ENCODE peak calls at places on chromosomes 1 and 21, in ten cellular contexts. A is nephron progenitor cell, C is GM23248, V is hypothalamus, X is midbrain, L is lower leg skin, J is sigmoid colon, N is NCI-H446 treated with DMSO at 0.1 percent for 48 hours, S is tibial nerve, I is Daoy. Y is an unnamed sample.

GRCh38 chr1:25556132-25556670 is 12.8 kb downstream of the LDLRAP1 start:
- DNase-seq in N (no peak), L (no peak), S (no peak), A (no peak), I (no peak), C (no peak), J (no peak), X (no peak), V (no peak), Y (no peak)

GRCh38 chr1:75522389-75522788 is 88.5 kb downstream of the SLC44A5 start:
- DNase-seq in I (no peak), A (no peak), X (no peak), V (no peak), S (no peak), J (no peak), N (no peak), C (no peak), L (no peak), Y (no peak)

GRCh38 chr1:119729044-119729443 is 17.3 kb downstream of the PHGDH start:
- DNase-seq in V (no peak), X (no peak), C (no peak), L (no peak), J (no peak), S (no peak), I (no peak), A (no peak), N (no peak), Y (no peak)

GRCh38 chr1:230204852-230205251 is 137.8 kb downstream of the GALNT2 start:
- DNase-seq in C (no peak), J (no peak), A (no peak), L (no peak), S (no peak), N (no peak), V (no peak), I (no peak), X (no peak), Y (no peak)

GRCh38 chr1:235503333-235504121 is 725 bp downstream of the B3GALNT2 start:
- DNase-seq in A (peak; percentile 69), J (peak; percentile 77), V (peak; percentile 37), N (no peak), I (peak; percentile 68), C (peak; percentile 84), X (peak; percentile 59), L (peak; percentile 25), S (no peak), Y (peak; percentile 8)

GRCh38 chr1:31679676-31680230 is 24.1 kb downstream of the COL16A1 start:
- DNase-seq in A (no peak), J (no peak), I (no peak), N (no peak), X (no peak), S (no peak), C (no peak), L (no peak), V (no peak), Y (no peak)

GRCh38 chr1:39613250-39613649 is 26.2 kb downstream of the HEYL start:
- DNase-seq in L (no peak), V (no peak), X (no peak), C (peak; percentile 15), S (no peak), J (no peak), I (no peak), A (no peak), N (no peak), Y (no peak)

GRCh38 chr1:56301791-56302190 is 277.6 kb downstream of the PLPP3 start:
- DNase-seq in X (no peak), V (no peak), S (no peak), C (peak; percentile 67), I (peak; percentile 87), L (no peak), J (no peak), A (no peak), N (no peak), Y (no peak)

GRCh38 chr1:25145775-25146381 is 86.4 kb downstream of the SYF2 start:
- DNase-seq in I (no peak), J (no peak), C (no peak), S (no peak), A (peak; percentile 32), X (no peak), N (no peak), L (no peak), V (no peak), Y (no peak)

GRCh38 chr1:233738396-233738795 is 124.5 kb downstream of the KCNK1 start:
- DNase-seq in I (no peak), X (no peak), A (no peak), V (no peak), N (no peak), S (no peak), L (no peak), C (no peak), J (no peak), Y (no peak)

GRCh38 chr1:59220356-59220755 is 76.5 kb upstream of the FGGY start:
- DNase-seq in C (no peak), S (no peak), J (no peak), X (no peak), L (no peak), I (no peak), A (no peak), V (no peak), N (no peak), Y (no peak)

GRCh38 chr1:15390667-15391066 is 19.0 kb upstream of the EFHD2 start:
- DNase-seq in J (no peak), N (no peak), I (no peak), X (no peak), L (no peak), V (no peak), C (no peak), S (no peak), A (no peak), Y (no peak)

GRCh38 chr21:27631471-27631870 is 664.6 kb upstream of the ADAMTS5 start:
- DNase-seq in V (no peak), A (no peak), N (no peak), J (no peak), C (peak; percentile 55), S (no peak), X (no peak), L (no peak), I (no peak), Y (no peak)

GRCh38 chr1:29749021-29749420 is 512.7 kb downstream of the PTPRU start:
- DNase-seq in C (no peak), N (no peak), S (no peak), V (no peak), J (no peak), X (peak; percentile 4), A (no peak), L (no peak), I (no peak), Y (no peak)

GRCh38 chr1:29133861-29134694 is 10.4 kb upstream of the TMEM200B start:
- DNase-seq in S (no peak), L (no peak), J (no peak), I (no peak), N (no peak), X (no peak), A (no peak), C (peak; percentile 55), V (no peak), Y (no peak)

GRCh38 chr1:7401814-7402547 is 369.1 kb upstream of the VAMP3 start:
- DNase-seq in J (no peak), I (peak; percentile 97), S (no peak), N (no peak), L (peak; percentile 33), A (no peak), C (peak; percentile 99), X (no peak), V (no peak), Y (no peak)

GRCh38 chr1:53339736-53340385 is 12.0 kb upstream of the LRP8 start:
- DNase-seq in J (no peak), A (no peak), C (no peak), N (no peak), L (no peak), S (no peak), V (no peak), X (no peak), I (no peak), Y (no peak)

GRCh38 chr1:217780993-217781392 is 149.8 kb downstream of the SPATA17 start:
- DNase-seq in X (no peak), S (no peak), L (no peak), C (no peak), V (no peak), A (no peak), J (no peak), N (no peak), I (no peak), Y (peak; percentile 6)

GRCh38 chr21:34794686-34795085 is 125.9 kb downstream of the CLIC6 start:
- DNase-seq in I (no peak), A (no peak), L (no peak), J (no peak), X (no peak), C (no peak), S (no peak), N (no peak), V (no peak), Y (no peak)

GRCh38 chr1:111290640-111291039 is at the start of gene CHIA:
- DNase-seq in C (no peak), S (no peak), A (no peak), V (no peak), I (peak; percentile 70), L (no peak), N (peak; percentile 86), X (no peak), J (no peak), Y (no peak)

GRCh38 chr1:204366759-204367158 is 7.0 kb upstream of the PLEKHA6 start:
- DNase-seq in L (no peak), S (no peak), I (peak; percentile 32), N (no peak), C (no peak), J (no peak), A (no peak), V (no peak), X (no peak), Y (no peak)

GRCh38 chr1:215958836-215959235 is 391.7 kb downstream of the KCTD3 start:
- DNase-seq in I (no peak), C (peak; percentile 45), X (no peak), N (no peak), J (no peak), A (no peak), L (no peak), V (no peak), S (no peak), Y (no peak)

GRCh38 chr1:44357710-44358109 is 2.7 kb upstream of the ERI3 start:
- DNase-seq in V (no peak), J (no peak), N (no peak), L (no peak), S (no peak), A (no peak), X (no peak), I (no peak), C (no peak), Y (no peak)

GRCh38 chr1:181714428-181714827 is 231.1 kb downstream of the CACNA1E start:
- DNase-seq in S (no peak), I (no peak), L (no peak), V (no peak), C (peak; percentile 5), X (no peak), J (no peak), A (no peak), N (no peak), Y (no peak)

GRCh38 chr1:101846820-101847219 is 149.9 kb downstream of the OLFM3 start:
- DNase-seq in I (no peak), C (no peak), S (no peak), X (no peak), J (no peak), V (no peak), A (peak; percentile 31), N (peak; percentile 56), L (no peak), Y (no peak)

GRCh38 chr1:31663622-31664452 is 19.2 kb upstream of the PEF1 start:
- DNase-seq in I (peak; percentile 62), X (peak; percentile 42), L (no peak), V (peak; percentile 39), J (peak; percentile 82), S (no peak), A (peak; percentile 88), N (no peak), C (peak; percentile 65), Y (no peak)

GRCh38 chr1:39250460-39251240 is 46.2 kb downstream of the MACF1 start:
- DNase-seq in C (peak; percentile 71), A (no peak), L (no peak), N (peak; percentile 24), V (no peak), S (no peak), I (peak; percentile 25), J (no peak), X (no peak), Y (no peak)

GRCh38 chr1:226832613-226833012 is 37.8 kb upstream of the PSEN2 start:
- DNase-seq in X (no peak), S (no peak), V (no peak), N (no peak), A (no peak), C (no peak), L (no peak), J (no peak), I (no peak), Y (no peak)